ENCODE peak calls at places on chromosomes 7 and 10, in four cellular contexts. G, W, B and D are unnamed samples.
A peak's percentile ranks its signal among the peaks of the same experiment; 100 is the strongest.

GRCh38 chr10:133236411-133237240 is 1.0 kb upstream of the VENTX start:
- DNase-seq in G (no peak), W (no peak), B (no peak), D (no peak)

GRCh38 chr7:77674878-77675277 is 21.4 kb upstream of the RSBN1L start:
- DNase-seq in G (peak; percentile 92), W (no peak), B (peak; percentile 42), D (peak; percentile 63)

GRCh38 chr7:1268866-1269265 is 36.2 kb downstream of the UNCX start:
- DNase-seq in G (peak; percentile 17), W (no peak), B (no peak), D (no peak)

GRCh38 chr10:31209523-31209922 is 109.5 kb upstream of the ZEB1 start:
- DNase-seq in G (no peak), W (no peak), B (no peak), D (no peak)

GRCh38 chr10:95240811-95241210 is 46.8 kb downstream of the ACSM6 start:
- DNase-seq in G (no peak), W (no peak), B (no peak), D (no peak)

GRCh38 chr10:118102116-118102515 is 55.4 kb upstream of the RAB11FIP2 start:
- DNase-seq in G (no peak), W (no peak), B (no peak), D (no peak)

GRCh38 chr10:17616403-17617030 is 657 bp downstream of the HACD1 start:
- DNase-seq in G (peak; percentile 56), W (peak; percentile 24), B (peak; percentile 29), D (peak; percentile 69)

GRCh38 chr10:31604646-31605170 is 285.7 kb downstream of the ZEB1 start:
- DNase-seq in G (no peak), W (no peak), B (no peak), D (no peak)

GRCh38 chr7:29564455-29565185 is 985 bp downstream of the PRR15 start:
- DNase-seq in G (peak; percentile 85), W (no peak), B (no peak), D (no peak)

GRCh38 chr10:119450606-119451304 is 91.8 kb downstream of the RGS10 start:
- DNase-seq in G (no peak), W (no peak), B (no peak), D (no peak)

GRCh38 chr10:113169111-113169510 is 219.1 kb downstream of the TCF7L2 start:
- DNase-seq in G (no peak), W (no peak), B (no peak), D (no peak)

GRCh38 chr10:101767966-101768790 is 7.7 kb downstream of the FGF8 start:
- DNase-seq in G (no peak), W (no peak), B (no peak), D (no peak)

GRCh38 chr7:99563650-99564049 is 5.2 kb downstream of the ZNF655 start:
- DNase-seq in G (no peak), W (no peak), B (no peak), D (no peak)

GRCh38 chr10:32263300-32263699 is 83.7 kb downstream of the EPC1 start:
- DNase-seq in G (no peak), W (no peak), B (no peak), D (no peak)

GRCh38 chr10:58937423-58937822 is 239.0 kb upstream of the PHYHIPL start:
- DNase-seq in G (no peak), W (no peak), B (no peak), D (no peak)

GRCh38 chr7:44212018-44212417 is 11.2 kb downstream of the YKT6 start:
- DNase-seq in G (no peak), W (no peak), B (no peak), D (peak; percentile 62)

GRCh38 chr10:100826983-100827818 is 81.8 kb downstream of the PAX2 start:
- DNase-seq in G (peak; percentile 19), W (no peak), B (no peak), D (no peak)

GRCh38 chr7:151884276-151885201 is 7.6 kb upstream of the PRKAG2 start:
- DNase-seq in G (no peak), W (no peak), B (peak; percentile 58), D (no peak)

GRCh38 chr7:143117395-143117794 is 14.5 kb upstream of the PIP start:
- DNase-seq in G (no peak), W (no peak), B (no peak), D (no peak)

GRCh38 chr10:72152286-72152685 is 63.5 kb upstream of the ANAPC16 start:
- DNase-seq in G (no peak), W (no peak), B (no peak), D (no peak)

GRCh38 chr7:24793982-24794648 is 36.9 kb upstream of the GSDME start:
- DNase-seq in G (no peak), W (no peak), B (no peak), D (no peak)

GRCh38 chr7:140211698-140212097 is 34.9 kb upstream of the KDM7A start:
- DNase-seq in G (no peak), W (no peak), B (no peak), D (no peak)

GRCh38 chr7:17523813-17524741 is 225.6 kb downstream of the AHR start:
- DNase-seq in G (peak; percentile 96), W (no peak), B (peak; percentile 39), D (no peak)

GRCh38 chr7:77430927-77431326 is 14.8 kb upstream of the GSAP start:
- DNase-seq in G (no peak), W (no peak), B (no peak), D (no peak)

GRCh38 chr10:43877001-43877400 is 228.3 kb upstream of the ZNF32 start:
- DNase-seq in G (no peak), W (no peak), B (no peak), D (no peak)

GRCh38 chr10:17474595-17474994 is 20.2 kb upstream of the ST8SIA6 start:
- DNase-seq in G (no peak), W (no peak), B (no peak), D (no peak)

GRCh38 chr7:112792431-112792830 is 2.2 kb upstream of the TMEM168 start:
- DNase-seq in G (no peak), W (no peak), B (no peak), D (no peak)

GRCh38 chr10:124736491-124737136 is 7.6 kb downstream of the FAM53B start:
- DNase-seq in G (peak; percentile 65), W (no peak), B (no peak), D (peak; percentile 79)

GRCh38 chr7:2105917-2106316 is 126.8 kb downstream of the MAD1L1 start:
- DNase-seq in G (no peak), W (no peak), B (no peak), D (no peak)

GRCh38 chr10:22463255-22463654 is 118.0 kb downstream of the SPAG6 start:
- DNase-seq in G (no peak), W (no peak), B (no peak), D (no peak)

DNA sequence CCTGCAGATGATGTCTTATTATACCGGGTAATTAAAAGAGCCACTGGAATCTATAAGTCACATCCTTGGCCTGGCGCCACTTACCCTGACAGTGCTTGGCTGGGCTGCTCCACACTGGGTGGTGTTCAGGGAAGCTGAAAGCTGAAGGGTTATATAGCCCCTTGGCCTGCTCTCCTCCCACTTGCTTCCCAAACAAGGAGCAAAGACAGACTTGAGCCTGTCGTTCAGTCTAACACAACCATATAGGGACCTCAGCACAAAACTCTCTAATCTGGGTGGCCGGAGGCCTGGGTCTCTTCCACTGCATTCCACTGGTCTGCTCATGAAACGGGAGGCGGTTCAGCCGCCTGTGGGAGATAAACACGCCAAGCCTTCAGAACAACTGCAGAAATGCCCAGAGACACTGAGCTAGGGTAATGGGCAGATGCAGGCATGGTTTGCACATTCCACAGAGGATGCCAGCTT is at the start of gene ACTA2:
- DNase-seq in G (no peak), W (no peak), B (no peak), D (no peak)
- H3K4me3 ChIP-seq in G (no peak within 1 kb of the TSS), W (peak within 1 kb of the TSS; percentile 21), B (no peak within 1 kb of the TSS), D (no peak within 1 kb of the TSS)

GRCh38 chr10:61472090-61472674 is 19.0 kb upstream of the TMEM26 start:
- DNase-seq in G (no peak), W (no peak), B (no peak), D (no peak)
- TF ChIP-seq CTCF in G (no peak), W (no peak), B (no peak), D (no peak)

DNA sequence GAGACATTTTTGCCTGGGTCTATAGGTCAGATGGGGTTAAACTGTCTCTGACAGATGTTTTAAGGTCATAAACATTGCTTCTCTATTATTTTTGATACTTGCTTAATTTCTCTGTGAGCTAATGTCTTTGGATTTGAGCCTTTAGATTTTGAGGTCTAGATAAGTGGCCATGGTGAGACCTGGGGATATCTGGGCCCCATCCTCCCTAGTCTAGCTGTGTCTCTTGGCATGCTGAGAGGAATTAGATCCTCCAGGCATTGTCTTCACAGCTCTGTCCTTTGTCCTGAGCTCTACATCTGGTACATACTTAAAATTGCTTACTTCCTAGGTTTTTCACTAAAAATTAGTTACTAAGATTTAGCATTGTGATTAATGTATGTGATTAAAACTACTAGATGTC is 265.0 kb upstream of the NPSR1 start:
- DNase-seq in G (no peak), W (no peak), B (no peak), D (no peak)
- H3K4me3 ChIP-seq in G (no peak overlapping the region), W (no peak overlapping the region), B (no peak overlapping the region), D (no peak overlapping the region)

GRCh38 chr7:47817922-47818321 is 130.3 kb downstream of the PKD1L1 start:
- DNase-seq in G (no peak), W (no peak), B (no peak), D (no peak)

GRCh38 chr7:47815867-47816266 is 132.4 kb downstream of the PKD1L1 start:
- DNase-seq in G (no peak), W (no peak), B (no peak), D (no peak)

GRCh38 chr7:47816647-47817046 is 131.6 kb downstream of the PKD1L1 start:
- DNase-seq in G (peak; percentile 39), W (no peak), B (no peak), D (no peak)

GRCh38 chr7:47814905-47815613 is 133.2 kb downstream of the PKD1L1 start:
- DNase-seq in G (no peak), W (no peak), B (no peak), D (no peak)

GRCh38 chr7:47819054-47819920 is 129.0 kb downstream of the PKD1L1 start:
- DNase-seq in G (peak; percentile 46), W (peak; percentile 68), B (peak; percentile 65), D (peak; percentile 81)
- TF ChIP-seq CTCF in G (peak; percentile 100), W (peak; percentile 91), B (peak; percentile 89), D (peak; percentile 96)